ENCODE peak calls at places on chromosomes 11 and 22, in six cellular contexts. X, Q, Z, T, M and E are unnamed samples.

GRCh38 chr11:77596626-77597025 is 6.9 kb downstream of the AQP11 start:
- DNase-seq in Q (no peak), X (no peak), M (no peak), T (peak; percentile 32), Z (no peak), E (no peak)

GRCh38 chr11:6285019-6285418 is 25.4 kb downstream of the CCKBR start:
- DNase-seq in X (peak; percentile 59), Q (no peak), Z (no peak), M (no peak), T (no peak), E (no peak)

GRCh38 chr11:72735495-72736027 is 16.6 kb downstream of the ARAP1 start:
- DNase-seq in Z (no peak), X (peak; percentile 64), M (no peak), Q (no peak), T (peak; percentile 45), E (no peak)

GRCh38 chr22:46660604-46661201 is 40.5 kb downstream of the GRAMD4 start:
- DNase-seq in X (no peak), M (no peak), Z (no peak), T (no peak), Q (no peak), E (no peak)

GRCh38 chr11:60699282-60699681 is at the start of gene MS4A8:
- DNase-seq in X (no peak), M (no peak), Z (no peak), Q (no peak), T (no peak), E (no peak)

GRCh38 chr11:73347067-73347466 is 29.1 kb upstream of the RELT start:
- DNase-seq in T (no peak), X (no peak), Q (no peak), M (no peak), Z (no peak), E (no peak)

GRCh38 chr22:37201066-37201820 is 11.0 kb downstream of the SSTR3 start:
- DNase-seq in X (no peak), M (no peak), T (no peak), Z (no peak), Q (peak; percentile 35), E (peak; percentile 18)

GRCh38 chr22:23225724-23226496 is 45.6 kb downstream of the BCR start:
- DNase-seq in Q (peak; percentile 85), T (peak; percentile 59), X (peak; percentile 55), M (peak; percentile 68), Z (no peak), E (no peak)

GRCh38 chr22:32164084-32164894 is 5.2 kb upstream of the C22orf42 start:
- DNase-seq in X (no peak), Z (no peak), T (no peak), Q (no peak), M (no peak), E (no peak)

GRCh38 chr22:24067587-24068376 is 56.7 kb downstream of the CABIN1 start:
- DNase-seq in Q (peak; percentile 33), T (no peak), M (no peak), Z (no peak), X (no peak), E (no peak)

GRCh38 chr22:29054251-29054767 is 7.3 kb downstream of the C22orf31 start:
- DNase-seq in Q (no peak), Z (no peak), X (no peak), M (no peak), T (no peak), E (no peak)

GRCh38 chr11:72696866-72697428 is 22.7 kb upstream of the PDE2A start:
- DNase-seq in Z (no peak), Q (no peak), M (no peak), T (no peak), X (no peak), E (no peak)

GRCh38 chr11:33977676-33978075 is 73.9 kb upstream of the CAPRIN1 start:
- DNase-seq in Q (no peak), Z (no peak), X (no peak), T (no peak), M (no peak), E (no peak)

GRCh38 chr11:73350908-73351636 is 25.1 kb upstream of the RELT start:
- DNase-seq in Z (peak; percentile 74), Q (no peak), T (peak; percentile 57), M (peak; percentile 60), X (peak; percentile 54), E (no peak)

GRCh38 chr11:64140101-64140500 is 25.8 kb downstream of the MACROD1 start:
- DNase-seq in M (no peak), Z (no peak), X (no peak), Q (no peak), T (no peak), E (no peak)

GRCh38 chr22:44384981-44385610 is 72.3 kb upstream of the SHISAL1 start:
- DNase-seq in X (no peak), T (no peak), Z (no peak), M (no peak), Q (peak; percentile 46), E (no peak)

GRCh38 chr11:9313648-9314290 is 624 bp downstream of the TMEM41B start:
- DNase-seq in X (peak; percentile 33), Q (no peak), T (peak; percentile 27), Z (peak; percentile 27), M (no peak), E (no peak)

GRCh38 chr22:27409299-27409698 is 392.3 kb downstream of the MN1 start:
- DNase-seq in T (no peak), M (no peak), Z (no peak), X (no peak), Q (no peak), E (no peak)

GRCh38 chr11:75868990-75869389 is 54.0 kb downstream of the UVRAG start:
- DNase-seq in X (no peak), Q (no peak), T (no peak), Z (no peak), M (no peak), E (no peak)

GRCh38 chr11:257766-258493 is 20.3 kb upstream of the NLRP6 start:
- DNase-seq in T (no peak), Z (no peak), M (no peak), Q (no peak), X (no peak), E (no peak)

GRCh38 chr11:16946477-16947282 is 67.5 kb downstream of the PLEKHA7 start:
- DNase-seq in Q (no peak), Z (peak; percentile 68), T (no peak), X (no peak), M (no peak), E (no peak)

GRCh38 chr11:134519390-134519750 is 107.3 kb upstream of the B3GAT1 start:
- DNase-seq in Q (peak; percentile 36), M (no peak), X (no peak), T (no peak), Z (no peak), E (no peak)

GRCh38 chr11:117298195-117298594 is 7.0 kb downstream of the BACE1-AS start:
- DNase-seq in X (no peak), T (peak; percentile 9), Z (no peak), M (no peak), Q (no peak), E (no peak)

GRCh38 chr11:66686100-66686785 is 8.6 kb upstream of the RBM4B start:
- DNase-seq in M (no peak), X (no peak), Q (peak; percentile 37), Z (no peak), T (no peak), E (no peak)

GRCh38 chr22:46052331-46052771 is 75.4 kb upstream of the WNT7B start:
- DNase-seq in Z (no peak), T (peak; percentile 35), M (no peak), X (no peak), Q (peak; percentile 63), E (peak; percentile 48)

DNA sequence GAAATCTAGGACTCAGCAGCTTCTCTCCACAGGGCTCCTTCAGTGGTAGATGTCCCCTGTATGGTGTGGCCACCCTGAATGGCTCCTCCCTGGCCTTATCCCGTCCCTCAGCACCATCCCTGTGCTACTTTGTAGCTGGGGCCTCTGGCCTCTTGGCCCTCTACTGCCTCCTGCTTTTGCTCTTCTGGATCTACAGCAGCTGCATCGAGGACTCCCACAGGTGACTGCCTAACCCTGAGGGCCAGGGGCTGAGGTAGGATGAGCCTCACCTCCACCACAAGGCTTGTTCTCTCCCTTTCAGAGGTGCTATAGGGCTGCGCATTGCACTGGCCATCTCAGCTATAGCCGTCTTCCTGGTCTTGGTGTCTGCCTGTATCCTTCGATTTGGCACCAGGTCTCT is 1.8 kb downstream of the TMEM179B start:
- DNase-seq in Q (no peak), T (no peak), M (no peak), Z (no peak), X (no peak), E (no peak)
- TF ChIP-seq CTCF in Q (no peak), T (no peak), M (no peak), Z (no peak), X (no peak), E (no peak)

DNA sequence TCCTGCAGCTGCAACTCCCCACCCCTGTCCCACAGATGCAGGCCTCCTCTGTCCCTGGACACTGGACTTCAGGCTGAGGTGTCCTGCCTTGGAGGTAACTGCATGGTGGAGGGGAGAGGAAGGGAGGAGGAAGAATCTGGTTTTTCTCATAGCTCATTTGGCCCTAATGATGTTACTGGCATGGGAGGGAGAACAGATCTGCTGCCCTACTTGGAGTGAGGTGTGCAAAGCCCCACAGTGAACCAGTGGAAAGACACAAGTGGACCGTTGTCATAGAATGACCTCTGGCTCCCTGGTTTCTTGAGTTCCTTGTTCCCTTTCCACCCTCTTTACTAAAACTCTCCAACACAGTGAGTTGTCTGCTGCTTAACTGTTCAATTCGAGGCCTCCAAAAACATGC is 215.9 kb downstream of the BARX2 start:
- DNase-seq in Q (no peak), M (no peak), T (no peak), Z (no peak), X (no peak), E (no peak)
- H3K4me1 ChIP-seq in Q (no peaks in the 10 kb centered on the region), M (no peaks in the 10 kb centered on the region), T (no peaks in the 10 kb centered on the region), Z (no peaks in the 10 kb centered on the region), X (no peaks in the 10 kb centered on the region), E (no peaks in the 10 kb centered on the region)

GRCh38 chr11:111596319-111596718 is 5.9 kb upstream of the SIK2 start:
- DNase-seq in Z (no peak), T (no peak), X (no peak), Q (no peak), M (no peak), E (no peak)

GRCh38 chr11:111586305-111586915 is 15.8 kb upstream of the SIK2 start:
- DNase-seq in X (no peak), M (no peak), Z (peak; percentile 64), T (peak; percentile 58), Q (no peak), E (no peak)

GRCh38 chr11:111589114-111589513 is 13.1 kb upstream of the SIK2 start:
- DNase-seq in T (no peak), Z (no peak), M (no peak), Q (no peak), X (no peak), E (no peak)

GRCh38 chr11:111592491-111592890 is 9.8 kb upstream of the SIK2 start:
- DNase-seq in T (no peak), X (no peak), M (no peak), Q (no peak), Z (no peak), E (no peak)

GRCh38 chr11:111591187-111591960 is 10.9 kb upstream of the SIK2 start:
- DNase-seq in X (no peak), Q (no peak), T (no peak), M (no peak), Z (no peak), E (no peak)
- TF ChIP-seq CTCF in X (no peak), Q (no peak), T (no peak), M (no peak), Z (no peak), E (no peak)

DNA sequence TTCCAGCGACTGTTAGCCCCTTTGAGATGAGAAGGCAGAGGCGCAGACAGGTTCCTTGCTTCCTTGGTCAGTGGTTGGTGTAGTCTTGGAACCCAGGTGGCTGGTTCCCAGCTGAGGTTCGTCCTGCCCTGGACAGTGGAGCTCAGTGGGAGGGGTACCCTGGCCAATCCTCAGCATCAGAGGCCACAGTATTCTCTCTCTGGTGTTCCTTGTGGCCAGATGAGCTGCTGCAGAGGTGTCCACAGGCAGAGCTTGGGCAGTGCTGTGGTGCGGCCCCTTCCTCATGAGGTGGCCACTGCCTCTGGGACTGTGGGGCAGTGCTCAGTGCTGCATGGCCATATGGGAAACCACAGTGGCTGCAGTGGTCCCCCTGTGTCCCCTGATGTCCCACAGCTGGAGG is 61.8 kb downstream of the CTTN start:
- DNase-seq in T (no peak), X (no peak), Q (no peak), M (no peak), Z (no peak), E (no peak)
- H3K4me1 ChIP-seq in T (no peaks in the 10 kb centered on the region), X (no peaks in the 10 kb centered on the region), Q (no peaks in the 10 kb centered on the region), M (no peaks in the 10 kb centered on the region), Z (no peaks in the 10 kb centered on the region), E (no peaks in the 10 kb centered on the region)